ENCODE peak calls at places on chromosomes 13 and 19, in four cellular contexts. One of them, this sample, is unnamed.

GRCh38 chr13:40682449-40683240 is 16.2 kb upstream of the FOXO1 start:
- DNase-seq in H1: no peak
- DNase-seq in H9: no peak
- DNase-seq in mesendoderm: peak; percentile 32
- DNase-seq in this sample: peak; percentile 35

GRCh38 chr13:30618186-30618937 is 642 bp downstream of the USPL1 start:
- DNase-seq in H1: no peak
- DNase-seq in H9: no peak
- DNase-seq in mesendoderm: no peak
- DNase-seq in this sample: no peak

GRCh38 chr19:51602189-51602854 is 27.9 kb downstream of the SIGLEC5 start:
- DNase-seq in H1: no peak
- DNase-seq in mesendoderm: no peak
- DNase-seq in H9: no peak
- DNase-seq in this sample: no peak

GRCh38 chr19:35037716-35038622 is 3.6 kb upstream of the HPN start:
- DNase-seq in H1: no peak
- DNase-seq in H9: no peak
- DNase-seq in mesendoderm: no peak
- DNase-seq in this sample: no peak

GRCh38 chr13:43573787-43574562 is 212.8 kb downstream of the ENOX1 start:
- DNase-seq in H1: no peak
- DNase-seq in mesendoderm: no peak
- DNase-seq in H9: no peak
- DNase-seq in this sample: no peak

GRCh38 chr19:32917612-32917996 is 48.0 kb upstream of the SLC7A9 start:
- DNase-seq in H1: no peak
- DNase-seq in H9: no peak
- DNase-seq in mesendoderm: peak; percentile 73
- DNase-seq in this sample: no peak

GRCh38 chr13:43237616-43238015 is 214.2 kb downstream of the DNAJC15 start:
- DNase-seq in H1: no peak
- DNase-seq in H9: no peak
- DNase-seq in mesendoderm: no peak
- DNase-seq in this sample: no peak

GRCh38 chr19:4976412-4977298 is 7.7 kb downstream of the KDM4B start:
- DNase-seq in H9: peak; percentile 64
- DNase-seq in H1: peak; percentile 70
- DNase-seq in mesendoderm: peak; percentile 82
- DNase-seq in this sample: peak; percentile 98

GRCh38 chr13:48233886-48234488 is 981 bp downstream of the ITM2B start:
- DNase-seq in mesendoderm: peak; percentile 44
- DNase-seq in H1: no peak
- DNase-seq in H9: no peak
- DNase-seq in this sample: peak; percentile 61

GRCh38 chr13:42259515-42259914 is 12.4 kb upstream of the AKAP11 start:
- DNase-seq in mesendoderm: no peak
- DNase-seq in H9: no peak
- DNase-seq in H1: no peak
- DNase-seq in this sample: no peak

GRCh38 chr13:75481176-75482069 is 546 bp downstream of the TBC1D4 start:
- DNase-seq in H1: peak; percentile 86
- DNase-seq in H9: peak; percentile 52
- DNase-seq in mesendoderm: peak; percentile 59
- DNase-seq in this sample: no peak

GRCh38 chr13:110807546-110807945 is 94.0 kb downstream of the ING1 start:
- DNase-seq in H1: no peak
- DNase-seq in H9: no peak
- DNase-seq in mesendoderm: no peak
- DNase-seq in this sample: no peak

GRCh38 chr13:110811008-110811720 is 97.7 kb downstream of the ING1 start:
- DNase-seq in H1: peak; percentile 50
- DNase-seq in H9: no peak
- DNase-seq in mesendoderm: no peak
- DNase-seq in this sample: no peak

GRCh38 chr13:110812111-110812868 is 98.8 kb downstream of the ING1 start:
- DNase-seq in H1: peak; percentile 68
- DNase-seq in H9: peak; percentile 59
- DNase-seq in mesendoderm: peak; percentile 68
- DNase-seq in this sample: no peak

GRCh38 chr13:110811751-110812110 is 98.2 kb downstream of the ING1 start:
- DNase-seq in H9: no peak
- DNase-seq in H1: no peak
- DNase-seq in mesendoderm: no peak
- DNase-seq in this sample: no peak

DNA sequence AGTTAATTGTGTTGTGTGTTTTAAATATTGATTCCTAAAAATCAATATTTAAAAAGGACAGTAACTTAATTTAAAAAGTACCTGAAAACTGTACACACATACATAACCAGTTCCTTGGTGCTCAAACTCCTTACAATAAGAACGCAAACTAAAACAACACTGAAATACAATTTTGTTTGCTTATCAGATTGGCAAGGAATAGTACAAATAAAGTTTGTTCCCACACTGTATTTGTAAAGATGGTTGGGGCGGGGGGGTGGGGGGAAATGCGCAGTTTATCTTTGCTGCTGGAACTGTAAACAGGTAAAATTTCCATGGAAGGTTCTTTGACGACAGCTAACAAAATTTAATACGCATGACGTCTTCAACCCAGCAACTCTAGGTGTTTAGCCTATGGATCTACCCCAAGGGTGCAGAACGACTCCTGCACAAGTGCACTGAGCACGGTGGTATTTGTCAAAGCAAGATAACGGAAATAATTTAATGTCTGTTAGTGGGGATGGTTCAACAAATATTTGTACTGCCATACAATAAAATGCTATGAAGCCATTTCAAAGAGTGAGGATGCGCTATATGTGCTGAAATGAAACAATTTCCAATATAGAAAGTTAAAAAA is 96.5 kb downstream of the ING1 start:
- DNase-seq in H1: peak; percentile 14
- DNase-seq in H9: no peak
- DNase-seq in mesendoderm: no peak
- DNase-seq in this sample: no peak
- H3K56ac ChIP-seq in H1: no peak overlapping the region
- H3K56ac ChIP-seq in H9: no peak overlapping the region
- H3K56ac ChIP-seq in mesendoderm: no peak overlapping the region
- H3K56ac ChIP-seq in this sample: no peak overlapping the region

GRCh38 chr13:25860265-25860664 is 191.6 kb downstream of the SHISA2 start:
- DNase-seq in H1: no peak
- DNase-seq in H9: no peak
- DNase-seq in mesendoderm: no peak
- DNase-seq in this sample: no peak
- H3K56ac ChIP-seq in H1: no peak overlapping the region
- H3K56ac ChIP-seq in H9: no peak overlapping the region
- H3K56ac ChIP-seq in mesendoderm: no peak overlapping the region
- H3K56ac ChIP-seq in this sample: no peak overlapping the region

DNA sequence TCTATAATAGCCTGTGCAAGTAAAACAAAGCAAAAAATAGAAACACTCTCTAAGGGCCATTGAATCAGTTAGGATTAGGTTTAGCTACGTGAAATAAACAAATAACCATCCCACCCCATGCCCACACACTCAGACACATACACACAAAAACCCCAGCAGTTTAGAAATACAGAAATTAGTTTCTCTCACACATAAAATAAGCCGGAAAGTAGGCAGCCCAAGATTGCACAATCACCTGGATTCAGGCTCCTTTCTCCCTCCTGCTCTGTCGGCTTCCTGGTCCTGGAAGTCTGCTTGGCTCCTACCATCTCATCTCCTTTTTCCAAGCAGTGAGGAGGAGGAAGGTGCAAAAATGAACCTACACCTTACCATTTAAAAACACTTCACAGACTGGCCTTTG is 22.6 kb upstream of the USP12 start:
- DNase-seq in H9: no peak
- DNase-seq in H1: no peak
- DNase-seq in mesendoderm: no peak
- DNase-seq in this sample: no peak
- H3K56ac ChIP-seq in H9: no peak overlapping the region
- H3K56ac ChIP-seq in H1: no peak overlapping the region
- H3K56ac ChIP-seq in mesendoderm: no peak overlapping the region
- H3K56ac ChIP-seq in this sample: no peak overlapping the region

DNA sequence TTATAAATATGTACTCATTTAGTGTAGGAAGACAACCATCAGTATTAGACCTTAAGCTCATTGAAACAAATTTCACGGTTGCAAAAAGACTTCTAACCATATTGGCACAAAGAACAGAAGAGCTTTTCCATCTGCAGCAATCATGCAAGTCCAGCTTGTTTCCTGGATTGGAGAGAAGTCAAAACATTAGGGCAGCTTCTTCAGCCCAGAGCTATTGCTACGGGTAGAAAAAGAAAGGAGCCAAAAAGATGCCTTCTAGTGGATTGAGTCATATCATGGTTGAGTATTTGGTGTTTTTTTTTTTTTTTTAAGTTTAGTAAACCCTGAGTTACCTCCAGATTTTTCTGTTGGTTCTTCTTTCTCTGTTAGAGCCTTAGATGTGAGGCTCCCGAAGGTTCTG is 99.8 kb downstream of the WDFY2 start:
- DNase-seq in H1: no peak
- DNase-seq in H9: no peak
- DNase-seq in mesendoderm: no peak
- DNase-seq in this sample: peak; percentile 49
- H3K56ac ChIP-seq in H1: no peak overlapping the region
- H3K56ac ChIP-seq in H9: no peak overlapping the region
- H3K56ac ChIP-seq in mesendoderm: no peak overlapping the region
- H3K56ac ChIP-seq in this sample: no peak overlapping the region

This sample was measured in IMR-90.